ENCODE peak calls at places on chromosomes 3 and 15, in five cellular contexts. P is pancreas, V is AG09309, N is PC-3, A is endodermal cell. T is an unnamed sample.

GRCh38 chr15:63310646-63311045 is 33.2 kb downstream of the APH1B start:
- DNase-seq in V (no peak), P (no peak), A (no peak), N (no peak), T (no peak)

GRCh38 chr3:32194653-32195052 is 43.8 kb upstream of the CMTM8 start:
- DNase-seq in A (no peak), P (peak), V (no peak), N (no peak), T (no peak)

GRCh38 chr3:183958775-183959174 is 58.9 kb downstream of the ABCC5 start:
- DNase-seq in P (no peak), V (no peak), N (no peak), A (no peak), T (no peak)

GRCh38 chr3:190883973-190884832 is 21.7 kb upstream of the GMNC start:
- DNase-seq in V (peak), A (peak), N (peak), P (peak), T (peak)

GRCh38 chr15:45704329-45705249 is 69.8 kb downstream of the SQOR start:
- DNase-seq in V (no peak), A (peak), P (peak), N (no peak), T (peak)

GRCh38 chr3:157204880-157205279 is 44.9 kb upstream of the CCNL1 start:
- DNase-seq in P (no peak), A (no peak), N (no peak), V (no peak), T (no peak)

GRCh38 chr3:194569252-194569651 is 64.0 kb downstream of the TMEM44 start:
- DNase-seq in V (no peak), N (no peak), A (no peak), P (no peak), T (no peak)

GRCh38 chr3:69647710-69648109 is 91.6 kb upstream of the MITF start:
- DNase-seq in A (no peak), P (no peak), V (no peak), N (peak), T (no peak)

GRCh38 chr15:70853855-70854668 is at the start of gene LARP6:
- DNase-seq in A (peak), V (no peak), N (peak), P (peak), T (no peak)

GRCh38 chr3:13588971-13589370 is 40.0 kb downstream of the FBLN2 start:
- DNase-seq in P (no peak), A (no peak), V (no peak), N (no peak), T (no peak)

GRCh38 chr3:4712109-4712508 is 219.0 kb downstream of the ITPR1 start:
- DNase-seq in V (peak), P (no peak), N (peak), A (no peak), T (peak)

GRCh38 chr3:135166266-135166825 is 371.3 kb downstream of the EPHB1 start:
- DNase-seq in P (no peak), N (no peak), A (no peak), V (no peak), T (no peak)

GRCh38 chr15:90873998-90874605 is 5.7 kb downstream of the FURIN start:
- DNase-seq in N (peak), A (peak), P (peak), V (no peak), T (no peak)

GRCh38 chr3:161148832-161149475 is 43.8 kb upstream of the B3GALNT1 start:
- DNase-seq in A (no peak), V (no peak), N (peak), P (no peak), T (no peak)

GRCh38 chr15:98866503-98866902 is 141.1 kb downstream of the PGPEP1L start:
- DNase-seq in A (no peak), V (no peak), P (no peak), N (no peak), T (peak)

GRCh38 chr15:98900382-98900781 is 107.2 kb downstream of the PGPEP1L start:
- DNase-seq in P (no peak), N (no peak), A (no peak), V (peak), T (no peak)

GRCh38 chr3:62672270-62672987 is 202.8 kb downstream of the CADPS start:
- DNase-seq in N (no peak), A (no peak), V (no peak), P (no peak), T (no peak)

GRCh38 chr3:113556556-113557335 is 24.4 kb downstream of the SIDT1 start:
- DNase-seq in N (peak), A (no peak), P (no peak), V (no peak), T (no peak)

GRCh38 chr15:80418892-80419537 is 14.8 kb downstream of the ARNT2 start:
- DNase-seq in N (peak), A (peak), V (peak), P (no peak), T (peak)

GRCh38 chr15:77482570-77482969 is 61.9 kb downstream of the HMG20A start:
- DNase-seq in P (no peak), N (peak), V (peak), A (no peak), T (peak)

GRCh38 chr15:91456251-91456718 is 356.2 kb downstream of the SV2B start:
- DNase-seq in N (peak), P (peak), A (no peak), V (no peak), T (peak)

GRCh38 chr3:95172549-95172948 is 1109.7 kb downstream of the NSUN3 start:
- DNase-seq in V (no peak), P (no peak), A (no peak), N (no peak), T (no peak)

GRCh38 chr3:123328851-123329635 is 119.8 kb downstream of the ADCY5 start:
- DNase-seq in V (no peak), N (peak), P (peak), A (peak), T (peak)

GRCh38 chr3:110871869-110872268 is 199.7 kb upstream of the NECTIN3 start:
- DNase-seq in P (no peak), A (no peak), V (no peak), N (no peak), T (no peak)

GRCh38 chr3:111072016-111072891 is 638 bp downstream of the NECTIN3 start:
- DNase-seq in A (no peak), N (peak), P (peak), V (no peak), T (peak)

GRCh38 chr3:69838217-69838616 is 99.0 kb downstream of the MITF start:
- DNase-seq in A (no peak), P (no peak), N (peak), V (peak), T (peak)

DNA sequence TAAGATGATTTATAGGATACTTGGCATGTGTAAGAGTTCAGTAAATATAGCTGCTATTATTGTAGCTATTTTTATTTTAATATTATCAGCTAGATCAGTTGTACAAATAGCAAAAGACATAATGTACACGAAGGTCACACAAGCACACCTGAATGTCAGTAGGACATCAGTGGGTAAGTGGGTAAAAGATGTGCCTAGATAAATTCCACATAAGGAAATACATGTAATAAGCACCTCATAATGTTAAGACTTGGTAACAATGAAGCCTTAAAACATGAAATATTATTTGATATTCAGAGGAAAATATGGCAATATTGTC is 41.5 kb downstream of the ABHD2 start:
- DNase-seq in V (no peak), N (no peak), P (no peak), A (no peak), T (no peak)
- TF ChIP-seq CTCF in V (no peak), N (peak), P (no peak), A (peak), T (peak)

GRCh38 chr3:119085070-119085439 is 50.4 kb upstream of the IGSF11 start:
- DNase-seq in P (no peak), A (peak), N (no peak), V (no peak), T (no peak)
- TF ChIP-seq CTCF in P (no peak), A (peak), N (no peak), V (no peak), T (no peak)

GRCh38 chr3:133824961-133825485 is 19.4 kb downstream of the SRPRB start:
- DNase-seq in P (no peak), V (no peak), N (no peak), A (no peak), T (no peak)

GRCh38 chr3:133825969-133826727 is 20.5 kb downstream of the SRPRB start:
- DNase-seq in P (no peak), A (no peak), N (no peak), V (no peak), T (no peak)

GRCh38 chr3:133820129-133820528 is 14.5 kb downstream of the SRPRB start:
- DNase-seq in A (no peak), P (no peak), N (no peak), V (no peak), T (no peak)

GRCh38 chr3:133820889-133821675 is 15.5 kb downstream of the SRPRB start:
- DNase-seq in P (no peak), A (no peak), V (no peak), N (no peak), T (no peak)

GRCh38 chr3:133821767-133822638 is 16.4 kb downstream of the SRPRB start:
- DNase-seq in A (peak), N (peak), V (peak), P (peak), T (peak)
- TF ChIP-seq CTCF in A (peak), N (no peak), V (peak), P (no peak), T (peak)

GRCh38 chr3:148203263-148204010 is 494.3 kb upstream of the AGTR1 start:
- DNase-seq in N (no peak), V (no peak), P (no peak), A (peak), T (no peak)

GRCh38 chr3:148205945-148206845 is 491.5 kb upstream of the AGTR1 start:
- DNase-seq in P (no peak), A (no peak), N (no peak), V (no peak), T (no peak)

GRCh38 chr3:148202386-148202785 is 495.3 kb upstream of the AGTR1 start:
- DNase-seq in N (no peak), P (no peak), V (no peak), A (peak), T (no peak)
- TF ChIP-seq CTCF in N (peak), P (no peak), V (no peak), A (peak), T (no peak)

GRCh38 chr15:51380999-51381806 is 39.7 kb downstream of the GLDN start:
- DNase-seq in N (peak), V (no peak), P (no peak), A (peak), T (peak)
- TF ChIP-seq CTCF in N (peak), V (peak), P (peak), A (peak), T (peak)

GRCh38 chr3:39153977-39154299 is 547 bp upstream of the CSRNP1 start:
- DNase-seq in P (no peak), V (no peak), A (no peak), N (no peak), T (no peak)
- TF ChIP-seq CTCF in P (no peak), V (no peak), A (peak), N (no peak), T (no peak)

DNA sequence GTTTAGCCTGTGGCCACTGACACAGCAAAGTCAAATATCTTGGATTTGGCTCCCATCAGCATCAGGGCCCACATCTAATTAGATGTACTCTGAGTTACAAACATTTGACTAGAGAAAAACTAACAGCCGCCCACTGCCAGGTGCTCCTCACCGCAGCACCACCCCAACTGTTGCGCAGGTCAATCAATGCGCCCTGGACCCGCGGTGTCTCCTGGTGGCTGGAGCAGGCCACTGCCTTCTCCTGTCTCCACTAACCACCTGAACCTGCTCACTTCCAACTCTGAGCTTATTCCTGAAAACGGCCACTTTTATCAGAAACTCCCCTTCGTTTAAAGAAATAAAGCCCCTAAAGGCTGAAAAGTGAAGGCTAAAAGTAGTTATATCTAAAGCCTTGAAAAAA is 4.3 kb downstream of the RIOX2 start:
- DNase-seq in V (no peak), A (peak), P (no peak), N (no peak), T (no peak)
- TF ChIP-seq CTCF in V (no peak), A (peak), P (no peak), N (peak), T (no peak)

T was measured in HFFc6.